ENCODE peak calls at places on chromosomes 2 and 18, in five cellular contexts. B is lower lobe of right lung; A is uterus; Z is fibroblast of pulmonary artery; Q is CD8-positive, alpha-beta T cell. T is an unnamed sample.

GRCh38 chr2:12903272-12903671 is 186.5 kb downstream of the TRIB2 start:
- DNase-seq in A (no peak), Z (no peak), B (no peak), Q (no peak), T (no peak)

GRCh38 chr2:30222636-30223360 is 8.5 kb upstream of the LBH start:
- DNase-seq in Z (no peak), Q (no peak), A (no peak), B (no peak), T (no peak)

GRCh38 chr2:240733803-240734495 is 42.3 kb downstream of the AQP12A start:
- DNase-seq in Z (no peak), B (no peak), Q (no peak), A (no peak), T (no peak)

GRCh38 chr2:226023383-226023782 is 623.9 kb downstream of the NYAP2 start:
- DNase-seq in A (no peak), Z (no peak), B (no peak), Q (no peak), T (no peak)

GRCh38 chr2:70919672-70920366 is 15.9 kb upstream of the ATP6V1B1 start:
- DNase-seq in B (peak), Q (peak), A (peak), Z (peak), T (peak)

GRCh38 chr2:221851531-221852045 is 279.5 kb upstream of the EPHA4 start:
- DNase-seq in A (no peak), B (no peak), Z (no peak), Q (no peak), T (no peak)

GRCh38 chr18:74623047-74623816 is 25.6 kb downstream of the ZNF407 start:
- DNase-seq in Z (peak), Q (no peak), A (no peak), B (no peak), T (no peak)

GRCh38 chr2:237739101-237739500 is 59.5 kb upstream of the RBM44 start:
- DNase-seq in B (no peak), A (peak), Q (no peak), Z (no peak), T (no peak)

GRCh38 chr2:33256162-33256755 is 220.2 kb upstream of the RASGRP3 start:
- DNase-seq in Q (no peak), A (no peak), Z (no peak), B (no peak), T (no peak)

GRCh38 chr2:182818541-182819308 is 47.7 kb downstream of the FRZB start:
- DNase-seq in B (no peak), A (no peak), Q (no peak), Z (no peak), T (no peak)

GRCh38 chr2:195923889-195924288 is 144.7 kb downstream of the DNAH7 start:
- DNase-seq in B (no peak), Z (no peak), Q (no peak), A (no peak), T (no peak)

GRCh38 chr2:164917296-164917903 is 37.9 kb downstream of the SLC38A11 start:
- DNase-seq in Q (no peak), B (no peak), Z (peak), A (no peak), T (no peak)
- TF ChIP-seq CTCF in Q (no peak), B (peak), Z (peak), A (peak), T (peak)

DNA sequence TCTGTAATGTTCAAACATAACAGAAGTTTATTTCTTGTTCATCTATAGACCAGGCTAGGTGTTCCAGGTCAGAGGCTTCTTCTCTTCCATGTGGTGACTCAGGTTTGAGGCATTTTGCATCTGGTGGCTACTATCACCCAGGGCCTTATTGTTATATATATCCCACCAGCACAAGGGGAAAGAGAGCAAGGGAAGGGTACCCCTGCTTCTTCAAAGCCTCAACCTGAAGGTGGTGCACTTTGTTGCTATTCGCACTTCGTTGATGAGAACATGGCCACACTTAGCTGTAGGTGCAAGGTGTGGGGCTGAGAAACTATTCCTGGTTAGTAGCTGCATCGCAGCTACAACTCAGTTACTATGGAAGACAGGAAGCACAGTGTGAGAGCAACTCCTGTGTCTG is 27.4 kb upstream of the SLC3A1 start:
- DNase-seq in Q (no peak), B (no peak), Z (no peak), A (no peak), T (no peak)
- TF ChIP-seq CTCF in Q (no peak), B (no peak), Z (no peak), A (no peak), T (no peak)

DNA sequence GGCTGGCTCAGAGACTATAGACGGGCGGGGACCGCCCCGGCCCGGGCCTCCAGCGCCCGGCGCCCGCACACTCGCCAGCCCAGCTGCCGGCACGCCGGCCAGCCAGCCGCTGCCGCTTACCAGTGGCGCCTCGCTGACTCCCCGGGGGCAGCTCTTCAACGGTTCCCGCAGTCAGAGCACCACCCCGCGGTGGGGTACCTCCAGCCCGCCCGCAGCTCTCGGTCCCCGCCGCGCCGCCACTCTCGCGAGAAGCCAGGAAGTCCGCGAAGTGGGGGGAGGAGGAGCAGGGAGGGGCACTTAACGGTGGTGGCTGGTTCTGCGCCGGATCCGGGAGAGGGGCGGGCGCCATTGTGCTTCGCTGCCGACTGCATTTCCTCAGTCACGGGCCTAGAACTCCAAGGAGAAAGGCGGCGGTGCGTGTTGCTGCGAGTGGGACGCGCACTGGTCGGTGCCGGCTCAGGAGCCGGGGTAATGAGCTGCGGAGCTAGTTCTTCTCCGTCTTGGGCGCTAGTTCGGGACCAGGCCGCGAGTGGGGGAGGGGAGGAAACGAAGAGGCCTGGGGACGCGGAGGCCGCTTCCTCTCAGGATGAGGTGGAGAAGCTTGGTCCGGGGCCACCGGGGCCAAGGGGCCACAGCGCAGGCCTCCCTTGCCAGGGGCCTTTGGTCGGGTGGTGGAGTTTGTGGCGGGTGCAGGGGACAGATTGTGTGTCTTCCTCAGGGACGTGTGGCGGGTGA is at the start of gene MARCHF7:
- DNase-seq in Z (peak), A (peak), B (peak), Q (peak), T (peak)
- TF ChIP-seq CTCF in Z (peak), A (peak), B (peak), Q (peak), T (peak)

DNA sequence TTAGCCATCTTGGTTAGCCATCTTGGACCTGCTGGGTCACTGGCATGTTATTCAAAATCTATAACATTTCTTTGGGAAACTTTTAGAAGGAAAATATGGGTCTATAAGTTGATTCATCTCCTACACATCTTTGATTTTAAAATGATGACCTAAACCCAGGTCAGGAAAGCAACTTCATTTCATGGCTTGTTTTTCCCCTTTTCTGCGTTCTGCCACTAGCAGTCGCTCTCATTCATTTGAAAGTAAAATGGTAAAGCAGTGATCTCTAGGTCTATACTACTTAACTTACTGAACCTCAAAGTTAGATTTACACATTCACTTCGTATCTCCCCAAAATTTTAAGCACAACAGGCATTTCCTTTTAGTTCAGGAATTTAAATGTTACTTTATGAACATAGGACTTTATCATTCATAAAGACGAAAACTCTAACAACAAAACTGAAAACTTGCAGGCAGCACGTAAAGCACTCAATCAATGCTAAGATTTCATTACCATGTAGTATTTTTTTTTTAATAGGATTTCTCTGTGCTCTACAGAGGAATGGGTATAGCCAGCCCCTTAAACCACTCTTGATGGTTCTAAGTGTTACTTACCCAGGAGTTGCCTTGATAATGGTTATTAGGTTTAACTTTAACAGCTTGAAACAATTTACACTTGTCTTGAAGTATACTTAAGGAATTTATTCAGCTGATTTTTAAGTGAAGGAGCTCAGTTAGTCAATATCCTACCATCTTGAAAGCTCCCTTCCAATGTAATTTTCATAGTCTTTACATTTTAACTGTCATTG is 62.5 kb downstream of the GORASP2 start:
- DNase-seq in Q (no peak), B (no peak), A (no peak), Z (no peak), T (no peak)
- TF ChIP-seq CTCF in Q (no peak), B (no peak), A (no peak), Z (peak), T (no peak)

DNA sequence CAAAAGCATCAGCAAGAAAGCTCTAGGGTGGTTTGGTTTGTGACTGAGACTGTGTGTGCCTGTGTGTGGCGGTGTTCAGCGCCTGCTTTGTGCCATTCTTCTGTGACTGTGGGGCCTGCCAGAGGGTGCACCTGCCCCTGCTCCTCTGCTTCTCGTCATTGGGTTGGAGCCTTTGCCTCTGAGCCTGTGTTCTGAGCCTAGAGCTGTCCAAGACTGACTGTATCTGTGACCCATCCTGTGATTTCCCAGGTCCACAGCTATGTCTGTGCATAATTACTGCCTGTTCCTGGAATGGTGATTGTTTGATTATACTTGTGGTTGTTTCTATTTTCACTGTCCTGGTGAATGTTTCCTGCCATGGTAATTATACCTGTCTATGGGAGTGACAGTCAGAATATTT is 57.1 kb upstream of the KLHL29 start:
- DNase-seq in Z (no peak), B (no peak), A (no peak), Q (no peak), T (no peak)
- TF ChIP-seq CTCF in Z (no peak), B (no peak), A (no peak), Q (no peak), T (no peak)

DNA sequence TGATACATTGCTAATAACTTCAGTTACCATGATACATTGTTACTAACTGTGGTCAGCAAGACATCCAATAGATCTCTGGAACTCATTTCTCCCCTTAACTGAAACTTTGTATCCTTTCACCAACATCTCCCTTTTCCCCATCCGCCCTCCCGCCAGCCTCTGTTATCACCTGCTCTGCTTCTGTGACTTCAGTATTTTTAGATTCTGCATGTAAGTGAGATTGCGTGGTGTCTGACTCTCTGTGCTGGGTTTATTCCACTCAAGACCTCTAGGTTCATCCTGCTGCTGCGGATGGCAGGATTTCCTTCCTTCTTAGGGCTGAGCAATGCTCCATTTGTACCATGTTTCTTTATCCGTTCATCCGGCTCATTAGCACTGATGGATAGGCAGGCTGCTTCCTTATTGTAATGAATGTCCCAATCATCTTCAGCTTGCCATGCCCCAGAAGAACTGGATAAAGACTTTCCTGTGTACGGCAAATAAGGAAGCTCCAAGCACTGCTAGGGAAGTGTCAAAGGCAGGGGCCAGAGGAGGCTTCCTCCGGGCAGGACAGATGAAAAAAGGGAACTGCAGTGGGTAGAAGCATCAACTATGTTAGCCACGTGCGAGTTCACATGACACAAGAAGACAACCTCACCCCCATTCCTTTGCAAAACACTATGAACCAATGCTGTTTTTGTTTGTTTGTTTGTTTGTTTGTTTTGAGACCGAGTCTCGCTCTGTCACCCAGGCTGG is 113.4 kb downstream of the EIPR1 start:
- DNase-seq in Z (no peak), Q (no peak), B (no peak), A (no peak), T (no peak)
- TF ChIP-seq CTCF in Z (no peak), Q (no peak), B (no peak), A (no peak), T (no peak)

DNA sequence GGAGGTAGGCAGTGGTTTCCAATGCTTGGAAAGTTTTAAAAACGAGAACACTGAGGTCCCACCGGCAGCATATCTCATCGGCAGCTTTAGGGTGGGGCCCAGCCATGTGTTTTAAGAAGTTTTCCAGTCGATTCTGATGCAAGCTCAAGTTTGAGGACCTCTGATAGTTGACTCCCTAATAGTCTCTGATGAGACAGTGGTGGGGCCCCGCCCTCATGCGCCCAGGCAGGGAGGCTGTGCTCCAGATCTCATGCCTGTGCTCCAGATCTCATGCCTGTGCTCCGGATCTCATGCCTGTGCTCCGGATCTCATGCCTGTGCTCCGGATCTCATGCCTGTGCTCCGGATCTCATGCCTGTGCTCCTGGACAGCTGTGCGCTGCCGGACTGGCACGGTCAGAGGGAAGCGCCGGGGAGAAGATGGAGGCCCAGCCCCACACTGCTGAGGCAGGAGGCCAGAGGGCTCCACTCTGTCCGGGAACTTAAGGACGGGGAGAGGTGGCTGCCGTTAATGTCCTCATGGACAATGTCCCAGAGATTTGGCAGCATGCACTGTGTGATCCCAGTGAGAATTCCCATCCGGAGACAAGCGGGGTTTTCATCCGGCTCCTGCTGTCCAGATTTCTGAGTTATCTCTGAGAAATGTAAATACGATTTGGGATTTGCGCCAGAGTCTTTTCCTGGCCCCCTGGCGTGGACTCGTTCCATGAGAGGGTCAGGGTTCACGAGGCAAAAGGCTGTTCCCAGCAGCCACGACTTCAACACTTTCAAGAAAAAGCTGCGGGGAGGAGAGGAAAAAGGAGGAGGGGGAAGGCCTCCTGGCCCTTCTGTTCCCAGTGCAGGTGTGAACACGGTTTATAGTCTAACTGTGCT is 9.4 kb upstream of the COLEC11 start:
- DNase-seq in Z (peak), Q (no peak), A (peak), B (no peak), T (no peak)
- TF ChIP-seq CTCF in Z (no peak), Q (no peak), A (no peak), B (no peak), T (no peak)

DNA sequence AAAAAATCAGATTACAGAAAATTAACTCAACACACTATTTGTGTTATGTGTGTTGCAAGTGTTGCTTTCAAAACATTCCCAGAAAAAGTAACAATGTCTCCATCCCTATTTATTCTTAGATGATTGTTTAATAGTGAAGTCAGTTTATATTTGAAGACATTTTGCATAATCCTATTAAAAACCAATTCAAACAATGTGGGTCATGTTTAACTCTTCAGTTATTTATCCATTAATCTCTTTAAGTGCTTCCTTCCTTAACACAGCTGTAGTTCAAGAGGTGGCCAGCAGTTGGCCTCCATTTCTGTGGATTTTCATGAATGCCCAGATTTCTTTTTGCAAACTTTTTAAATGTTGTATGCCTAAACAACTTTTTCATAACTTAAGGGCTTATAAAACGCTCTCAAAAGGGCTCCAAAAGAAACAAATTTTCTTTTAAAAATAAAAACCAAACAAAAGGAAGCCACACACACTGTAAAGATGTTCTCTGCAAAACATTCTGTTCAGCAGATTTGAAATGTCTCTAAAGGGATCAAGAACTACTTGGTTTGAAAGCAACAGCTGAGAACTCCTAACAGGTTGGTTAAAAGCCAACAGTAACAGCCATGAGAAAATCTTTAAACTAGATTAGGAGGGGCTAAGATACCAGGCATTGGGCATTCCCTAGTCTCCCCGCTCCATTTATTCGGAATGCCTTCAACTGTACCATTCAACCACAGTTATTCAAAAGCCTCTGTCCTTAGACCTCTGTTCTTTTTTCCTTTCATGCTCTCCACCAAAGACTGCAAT is 71.5 kb downstream of the THADA start:
- DNase-seq in A (no peak), Q (no peak), Z (no peak), B (no peak), T (no peak)
- TF ChIP-seq CTCF in A (peak), Q (peak), Z (peak), B (peak), T (peak)

DNA sequence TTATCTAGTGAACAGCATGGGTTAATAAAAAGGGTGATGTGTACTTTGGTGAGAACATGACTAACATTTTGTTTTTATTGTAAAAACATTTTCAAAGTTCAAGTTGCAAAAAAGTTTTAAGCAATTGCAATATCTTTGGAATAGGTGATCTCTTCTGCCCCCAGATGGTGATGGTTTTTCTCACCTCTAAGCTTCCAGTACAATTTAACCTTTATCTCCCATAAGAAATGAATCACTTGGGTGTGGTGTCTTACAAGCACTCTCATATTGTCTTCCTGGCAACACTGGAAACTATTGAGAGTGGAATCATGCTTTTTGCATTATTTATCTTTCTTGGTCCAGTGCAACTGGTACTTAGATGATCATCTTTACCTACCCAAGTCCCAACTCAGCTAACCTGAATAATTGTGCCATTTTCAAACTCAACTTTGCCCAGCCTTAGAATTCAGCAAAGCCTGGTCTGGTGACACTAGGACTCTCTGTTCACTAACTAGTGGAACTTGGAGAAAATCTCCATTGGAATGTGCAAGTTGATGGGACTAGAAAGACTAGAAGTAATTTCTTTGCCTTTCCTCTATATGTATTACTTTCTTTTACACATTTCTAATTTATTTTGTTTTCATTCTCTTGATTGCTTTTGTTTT is 964.6 kb upstream of the ZEB2 start:
- DNase-seq in Q (no peak), A (no peak), Z (peak), B (no peak), T (no peak)
- TF ChIP-seq CTCF in Q (no peak), A (no peak), Z (peak), B (no peak), T (peak)

GRCh38 chr2:202871161-202872141 is at the start of gene ICA1L:
- DNase-seq in Z (peak), Q (peak), A (peak), B (peak), T (peak)

GRCh38 chr2:202870431-202871160 is 970 bp downstream of the ICA1L start:
- DNase-seq in B (peak), Q (peak), A (peak), Z (peak), T (no peak)
- TF ChIP-seq CTCF in B (peak), Q (peak), A (peak), Z (peak), T (peak)